ENCODE peak calls at places on chromosomes 2 and 18, in ten cellular contexts. W is lower leg skin; K is HT-29; B is activated CD4-positive, alpha-beta T cell treated with anti-CD3 and anti-CD28 coated beads, Interleukin-2, amount 10 ng/mL, durations not matched to agents 7 days and 5 days; U is body of pancreas; D is mammary epithelial cell; I is stimulated activated CD8-positive, alpha-beta memory T cell treated with anti-CD3 and anti-CD28 coated beads, Interleukin-7, amount 100 ng/mL, for 1 hour; V is effector memory CD8-positive, alpha-beta T cell; Z is sigmoid colon; C is adipocyte. P is an unnamed sample.

GRCh38 chr2:159185401-159186130 is 100.9 kb downstream of the WDSUB1 start:
- DNase-seq in W (no peak), K (peak; percentile 70), B (peak; percentile 16), U (no peak), D (no peak), I (no peak), V (peak; percentile 25), Z (no peak), C (no peak), P (peak; percentile 70)

GRCh38 chr2:235675678-235676535 is 182.1 kb downstream of the AGAP1 start:
- DNase-seq in W (no peak), K (no peak), B (no peak), U (no peak), D (peak; percentile 42), I (no peak), V (no peak), Z (no peak), C (peak; percentile 45), P (no peak)

GRCh38 chr2:235843591-235844395 is 324.4 kb downstream of the GBX2 start:
- DNase-seq in W (peak; percentile 58), K (no peak), B (no peak), U (no peak), D (no peak), I (no peak), V (no peak), Z (no peak), C (no peak), P (no peak)

GRCh38 chr18:37419866-37420265 is 145.7 kb downstream of the CELF4 start:
- DNase-seq in W (no peak), K (no peak), B (no peak), U (no peak), D (no peak), I (no peak), V (no peak), Z (no peak), C (no peak), P (no peak)

GRCh38 chr2:210195066-210195852 is 24.1 kb upstream of the KANSL1L start:
- DNase-seq in W (no peak), K (peak; percentile 57), B (peak; percentile 24), U (peak; percentile 20), D (no peak), I (no peak), V (no peak), Z (peak; percentile 54), C (peak; percentile 83), P (peak; percentile 36)

GRCh38 chr18:499351-500229 is 911 bp downstream of the COLEC12 start:
- DNase-seq in W (peak; percentile 88), K (peak; percentile 65), B (no peak), U (no peak), D (peak; percentile 27), I (no peak), V (no peak), Z (peak; percentile 65), C (peak; percentile 84), P (peak; percentile 14)

GRCh38 chr18:63236417-63236816 is 83.2 kb downstream of the BCL2 start:
- DNase-seq in W (no peak), K (no peak), B (no peak), U (no peak), D (no peak), I (no peak), V (no peak), Z (no peak), C (no peak), P (no peak)

GRCh38 chr2:211390506-211390905 is 834.1 kb downstream of the CPS1 start:
- DNase-seq in W (no peak), K (no peak), B (no peak), U (no peak), D (no peak), I (no peak), V (no peak), Z (no peak), C (no peak), P (no peak)

GRCh38 chr2:7604456-7604855 is 687.2 kb downstream of the RNF144A start:
- DNase-seq in W (no peak), K (no peak), B (no peak), U (no peak), D (no peak), I (no peak), V (no peak), Z (no peak), C (peak; percentile 54), P (no peak)

GRCh38 chr2:224211821-224212220 is 172.7 kb upstream of the SERPINE2 start:
- DNase-seq in W (no peak), K (no peak), B (no peak), U (no peak), D (no peak), I (no peak), V (no peak), Z (no peak), C (peak; percentile 57), P (no peak)

GRCh38 chr2:12928197-12928596 is 211.5 kb downstream of the TRIB2 start:
- DNase-seq in W (no peak), K (no peak), B (no peak), U (no peak), D (peak; percentile 79), I (no peak), V (no peak), Z (no peak), C (peak; percentile 85), P (no peak)

GRCh38 chr18:14092625-14093361 is 39.4 kb downstream of the ZNF519 start:
- DNase-seq in W (no peak), K (peak; percentile 8), B (no peak), U (no peak), D (no peak), I (no peak), V (no peak), Z (no peak), C (no peak), P (no peak)

GRCh38 chr2:185012643-185013042 is 414.3 kb downstream of the ZNF804A start:
- DNase-seq in W (no peak), K (no peak), B (no peak), U (no peak), D (peak; percentile 3), I (no peak), V (no peak), Z (no peak), C (no peak), P (peak; percentile 2)

GRCh38 chr18:41881285-41881684 is 73.7 kb upstream of the PIK3C3 start:
- DNase-seq in W (no peak), K (no peak), B (no peak), U (no peak), D (peak; percentile 75), I (no peak), V (no peak), Z (no peak), C (peak; percentile 22), P (no peak)

GRCh38 chr2:162294949-162295348 is 23.5 kb downstream of the IFIH1 start:
- DNase-seq in W (no peak), K (no peak), B (no peak), U (no peak), D (no peak), I (no peak), V (no peak), Z (no peak), C (no peak), P (no peak)

GRCh38 chr2:29765711-29766110 is 155.7 kb downstream of the ALK start:
- DNase-seq in W (no peak), K (no peak), B (no peak), U (no peak), D (no peak), I (no peak), V (no peak), Z (no peak), C (peak; percentile 84), P (no peak)

GRCh38 chr2:29223851-29224692 is 108.9 kb downstream of the CLIP4 start:
- DNase-seq in W (peak; percentile 90), K (peak; percentile 66), B (no peak), U (no peak), D (peak; percentile 77), I (no peak), V (no peak), Z (peak; percentile 80), C (no peak), P (no peak)

GRCh38 chr2:239466046-239466754 is 65.4 kb upstream of the HDAC4 start:
- DNase-seq in W (peak; percentile 86), K (no peak), B (no peak), U (no peak), D (no peak), I (no peak), V (no peak), Z (peak; percentile 53), C (peak; percentile 7), P (no peak)

GRCh38 chr2:54099834-54100595 is 15.4 kb upstream of the ACYP2 start:
- DNase-seq in W (no peak), K (no peak), B (no peak), U (no peak), D (no peak), I (no peak), V (no peak), Z (no peak), C (no peak), P (no peak)

GRCh38 chr2:219059725-219060682 is 717 bp downstream of the IHH start:
- DNase-seq in W (no peak), K (no peak), B (no peak), U (peak; percentile 33), D (peak; percentile 12), I (no peak), V (no peak), Z (no peak), C (no peak), P (no peak)

GRCh38 chr2:145016711-145017110 is 496.8 kb upstream of the ZEB2 start:
- DNase-seq in W (no peak), K (no peak), B (no peak), U (no peak), D (no peak), I (no peak), V (no peak), Z (no peak), C (no peak), P (no peak)

GRCh38 chr2:1813371-1813770 is 69.1 kb upstream of the PXDN start:
- DNase-seq in W (no peak), K (no peak), B (no peak), U (no peak), D (no peak), I (no peak), V (no peak), Z (no peak), C (no peak), P (no peak)

GRCh38 chr2:224927671-224928173 is 114.5 kb downstream of the DOCK10 start:
- DNase-seq in W (no peak), K (peak; percentile 8), B (peak; percentile 81), U (peak; percentile 31), D (no peak), I (no peak), V (peak; percentile 66), Z (no peak), C (peak; percentile 39), P (no peak)

GRCh38 chr18:26813043-26813442 is 52.5 kb downstream of the AQP4 start:
- DNase-seq in W (no peak), K (peak; percentile 35), B (no peak), U (no peak), D (peak; percentile 67), I (no peak), V (no peak), Z (no peak), C (no peak), P (no peak)

GRCh38 chr2:26561918-26562810 is 79.0 kb downstream of the CIB4 start:
- DNase-seq in W (no peak), K (peak; percentile 90), B (peak; percentile 43), U (peak; percentile 79), D (peak; percentile 39), I (no peak), V (no peak), Z (peak; percentile 70), C (peak; percentile 53), P (peak; percentile 78)

GRCh38 chr2:154195644-154196221 is 324.0 kb downstream of the GALNT13 start:
- DNase-seq in W (no peak), K (no peak), B (no peak), U (no peak), D (peak; percentile 12), I (no peak), V (no peak), Z (no peak), C (no peak), P (no peak)